ENCODE peak calls at places on chromosome 9, in five cellular contexts. I is psoas muscle, V is upper lobe of right lung, G is iPS DF 6.9, A is RWPE2. J is an unnamed sample.
A peak's percentile ranks its signal among the peaks of the same experiment; 100 is the strongest.

GRCh38 chr9:127963359-127964064 is 17.3 kb downstream of the EEIG1 start:
- DNase-seq in I (no peak), V (no peak), G (no peak), A (no peak), J (no peak)

GRCh38 chr9:83649515-83649914 is 26.6 kb downstream of the IDNK start:
- DNase-seq in I (no peak), V (no peak), G (no peak), A (no peak), J (no peak)

GRCh38 chr9:36161187-36161586 is 8.0 kb upstream of the CCIN start:
- DNase-seq in I (no peak), V (no peak), G (no peak), A (no peak), J (no peak)

GRCh38 chr9:2229109-2229733 is 214.1 kb downstream of the SMARCA2 start:
- DNase-seq in I (no peak), V (no peak), G (no peak), A (no peak), J (no peak)

GRCh38 chr9:91361294-91362201 is at the start of gene AUH:
- DNase-seq in I (peak; percentile 87), V (peak; percentile 95), G (peak; percentile 55), A (peak; percentile 72), J (peak; percentile 91)

GRCh38 chr9:89882876-89883275 is 278.1 kb downstream of the GADD45G start:
- DNase-seq in I (no peak), V (peak; percentile 19), G (no peak), A (peak; percentile 7), J (no peak)

GRCh38 chr9:20464242-20464641 is 158.1 kb downstream of the MLLT3 start:
- DNase-seq in I (no peak), V (no peak), G (no peak), A (no peak), J (no peak)

GRCh38 chr9:13810510-13810909 is 503.4 kb downstream of the NFIB start:
- DNase-seq in I (no peak), V (no peak), G (no peak), A (no peak), J (peak; percentile 32)

GRCh38 chr9:34311499-34312225 is 17.4 kb downstream of the KIF24 start:
- DNase-seq in I (no peak), V (no peak), G (no peak), A (no peak), J (no peak)

GRCh38 chr9:80059191-80059590 is 487.4 kb downstream of the TLE4 start:
- DNase-seq in I (no peak), V (no peak), G (no peak), A (no peak), J (no peak)

GRCh38 chr9:127767909-127768331 is 10.5 kb downstream of the SH2D3C start:
- DNase-seq in I (no peak), V (no peak), G (no peak), A (no peak), J (no peak)

GRCh38 chr9:88074931-88075330 is 63.3 kb downstream of the SPATA31C2 start:
- DNase-seq in I (no peak), V (no peak), G (no peak), A (no peak), J (no peak)

GRCh38 chr9:98193336-98193944 is 1.0 kb upstream of the CORO2A start:
- DNase-seq in I (no peak), V (no peak), G (no peak), A (no peak), J (no peak)
- H3K27ac ChIP-seq in I (no peak overlapping the region), V (peak overlapping the region; percentile 77), G (no peak overlapping the region), A (peak overlapping the region; percentile 64), J (peak overlapping the region; percentile 82)

GRCh38 chr9:975740-976257 is 656 bp upstream of the DMRT3 start:
- DNase-seq in I (no peak), V (no peak), G (no peak), A (no peak), J (no peak)

GRCh38 chr9:974993-975739 is 1.3 kb upstream of the DMRT3 start:
- DNase-seq in I (no peak), V (no peak), G (no peak), A (no peak), J (no peak)

GRCh38 chr9:977361-978116 is 1.1 kb downstream of the DMRT3 start:
- DNase-seq in I (no peak), V (no peak), G (no peak), A (no peak), J (no peak)

GRCh38 chr9:976805-977360 is 428 bp downstream of the DMRT3 start:
- DNase-seq in I (no peak), V (no peak), G (no peak), A (no peak), J (no peak)

DNA sequence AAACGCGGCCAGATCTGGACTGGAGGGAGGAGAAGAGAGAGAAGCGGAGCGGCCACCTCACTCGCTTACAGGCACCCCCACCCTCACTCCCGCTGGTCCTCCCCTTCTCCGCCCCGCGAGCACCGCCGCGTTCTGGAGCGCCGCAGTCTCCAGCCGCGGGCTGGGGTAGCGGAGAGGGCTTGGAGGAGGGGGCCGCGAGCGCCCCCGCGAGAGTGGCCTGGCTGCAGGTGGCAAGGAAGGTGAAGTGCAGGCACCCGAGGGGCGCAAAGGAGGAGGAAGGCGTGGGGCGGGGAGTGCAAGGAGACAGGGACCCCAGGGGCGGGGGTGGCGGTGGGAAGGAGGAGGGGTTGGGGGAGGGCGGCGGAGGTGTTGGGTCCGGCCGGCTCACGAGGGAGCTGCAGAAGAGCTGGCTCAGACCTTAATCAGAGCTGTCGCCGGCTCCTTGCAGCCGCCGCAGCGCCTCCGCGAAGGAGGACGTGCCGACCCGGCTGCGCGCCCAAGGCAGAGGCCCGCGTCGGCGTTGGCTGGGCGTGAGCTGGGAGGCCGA is at the start of gene DMRT3:
- DNase-seq in I (no peak), V (no peak), G (no peak), A (no peak), J (no peak)
- H3K27ac ChIP-seq in I (no peak within 1 kb of the TSS), V (no peak within 1 kb of the TSS), G (no peak within 1 kb of the TSS), A (no peak within 1 kb of the TSS), J (no peak within 1 kb of the TSS)

GRCh38 chr9:16057541-16057940 is 504.7 kb downstream of the CCDC171 start:
- DNase-seq in I (no peak), V (no peak), G (no peak), A (no peak), J (no peak)

GRCh38 chr9:16048129-16048528 is 495.3 kb downstream of the CCDC171 start:
- DNase-seq in I (no peak), V (no peak), G (no peak), A (no peak), J (no peak)

GRCh38 chr9:16053131-16053530 is 500.3 kb downstream of the CCDC171 start:
- DNase-seq in I (no peak), V (no peak), G (no peak), A (no peak), J (no peak)

GRCh38 chr9:16046713-16047112 is 493.9 kb downstream of the CCDC171 start:
- DNase-seq in I (no peak), V (no peak), G (no peak), A (no peak), J (no peak)

GRCh38 chr9:16052146-16052545 is 499.3 kb downstream of the CCDC171 start:
- DNase-seq in I (no peak), V (no peak), G (no peak), A (no peak), J (no peak)
- H3K27ac ChIP-seq in I (no peak overlapping the region), V (no peak overlapping the region), G (no peak overlapping the region), A (no peak overlapping the region), J (no peak overlapping the region)

DNA sequence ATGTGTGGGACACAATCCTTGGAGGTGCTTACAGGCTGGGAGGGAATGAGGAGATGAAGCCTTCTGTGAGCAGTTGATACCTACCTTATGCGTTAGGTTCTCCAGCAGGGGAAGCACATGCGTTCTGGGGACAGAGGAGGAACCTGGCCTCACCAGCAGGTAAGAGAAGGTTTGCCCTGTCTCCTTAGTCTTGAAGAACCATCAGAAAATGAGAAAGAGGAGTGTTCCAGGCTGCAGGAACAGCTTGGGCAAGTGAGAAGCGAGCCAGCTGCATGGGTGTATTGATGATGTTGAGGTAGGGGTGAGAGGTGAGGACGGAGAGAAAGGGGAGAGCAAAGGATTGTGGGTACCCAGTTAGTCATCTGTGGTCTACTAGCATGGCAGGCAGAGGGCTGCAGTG is 156.9 kb upstream of the MVB12B start:
- DNase-seq in I (no peak), V (no peak), G (no peak), A (no peak), J (no peak)
- H3K27ac ChIP-seq in I (no peak overlapping the region), V (no peak overlapping the region), G (no peak overlapping the region), A (no peak overlapping the region), J (no peak overlapping the region)

DNA sequence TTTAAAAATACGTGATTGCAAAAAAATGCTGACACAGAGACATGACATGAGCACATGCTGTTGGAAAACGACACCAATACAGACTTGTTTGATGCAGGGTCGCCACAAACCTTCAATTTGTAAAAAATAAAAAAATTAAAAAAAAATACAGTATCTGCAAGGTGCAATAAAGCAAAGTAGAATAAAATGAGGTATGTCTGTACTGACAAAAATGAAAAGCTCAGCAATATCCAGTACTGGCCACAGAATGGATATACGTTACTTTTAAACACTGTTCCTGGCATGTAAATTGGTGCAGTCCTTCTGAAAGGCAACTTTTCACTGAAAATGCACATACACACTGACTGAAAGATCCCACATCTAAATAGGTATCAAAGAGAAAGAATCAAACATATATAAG is 27.1 kb upstream of the C9orf40 start:
- DNase-seq in I (no peak), V (no peak), G (no peak), A (no peak), J (no peak)
- H3K27ac ChIP-seq in I (no peak overlapping the region), V (no peak overlapping the region), G (no peak overlapping the region), A (no peak overlapping the region), J (no peak overlapping the region)

GRCh38 chr9:136946228-136946892 is 1.3 kb downstream of the C8G start:
- DNase-seq in I (peak; percentile 26), V (no peak), G (no peak), A (peak; percentile 71), J (no peak)
- H3K27ac ChIP-seq in I (peak overlapping the region; percentile 87), V (no peak overlapping the region), G (no peak overlapping the region), A (no peak overlapping the region), J (no peak overlapping the region)

GRCh38 chr9:99876190-99876589 is 30.3 kb upstream of the STX17 start:
- DNase-seq in I (no peak), V (no peak), G (no peak), A (no peak), J (no peak)

GRCh38 chr9:99868845-99869244 is 37.6 kb upstream of the STX17 start:
- DNase-seq in I (no peak), V (no peak), G (no peak), A (no peak), J (no peak)

GRCh38 chr9:99870126-99870525 is 36.3 kb upstream of the STX17 start:
- DNase-seq in I (no peak), V (no peak), G (no peak), A (no peak), J (no peak)

GRCh38 chr9:99873943-99874584 is 32.4 kb upstream of the STX17 start:
- DNase-seq in I (no peak), V (no peak), G (no peak), A (no peak), J (no peak)

GRCh38 chr9:99873531-99873930 is 32.9 kb upstream of the STX17 start:
- DNase-seq in I (no peak), V (no peak), G (no peak), A (no peak), J (no peak)
- H3K27ac ChIP-seq in I (no peak overlapping the region), V (no peak overlapping the region), G (no peak overlapping the region), A (no peak overlapping the region), J (no peak overlapping the region)

GRCh38 chr9:78131969-78132687 is 100.5 kb upstream of the GNAQ start:
- DNase-seq in I (no peak), V (no peak), G (no peak), A (no peak), J (no peak)
- H3K27ac ChIP-seq in I (no peak overlapping the region), V (no peak overlapping the region), G (no peak overlapping the region), A (no peak overlapping the region), J (no peak overlapping the region)